ENCODE peak calls at places on chromosomes 1 and 21, in nine cellular contexts. I is astrocyte of the spinal cord, B is suprapubic skin, F is cardiac fibroblast, N is ovary, G is progenitor cell of endocrine pancreas, D is GM13977, W is left lung, M is Calu3. U is an unnamed sample.

GRCh38 chr1:4837201-4837600 is 182.8 kb downstream of the AJAP1 start:
- DNase-seq in B (no peak), F (no peak), I (no peak), D (no peak), N (no peak), G (no peak), M (no peak), W (no peak), U (no peak)

GRCh38 chr1:24964811-24965570 is 34.9 kb upstream of the RUNX3 start:
- DNase-seq in M (no peak), W (peak), B (no peak), I (peak), D (peak), F (no peak), G (no peak), N (no peak), U (no peak)

GRCh38 chr1:221987860-221988520 is 246.1 kb upstream of the DUSP10 start:
- DNase-seq in D (no peak), W (no peak), M (no peak), I (peak), B (no peak), F (peak), N (no peak), G (no peak), U (no peak)

GRCh38 chr1:6220236-6220635 is 14.3 kb downstream of the RNF207 start:
- DNase-seq in G (no peak), I (no peak), D (no peak), N (no peak), F (no peak), W (no peak), B (no peak), M (peak), U (no peak)

GRCh38 chr1:33152685-33153432 is 29.0 kb downstream of the TRIM62 start:
- DNase-seq in B (no peak), W (no peak), F (peak), I (peak), M (no peak), G (no peak), D (no peak), N (peak), U (peak)

GRCh38 chr1:175555266-175555665 is 188.1 kb downstream of the TNR start:
- DNase-seq in M (no peak), G (no peak), B (no peak), I (peak), F (peak), N (no peak), D (no peak), W (no peak), U (no peak)

GRCh38 chr1:109877320-109877771 is 33.3 kb upstream of the CSF1 start:
- DNase-seq in F (peak), G (no peak), D (no peak), M (peak), W (peak), I (peak), N (peak), B (peak), U (no peak)

GRCh38 chr1:221031890-221032222 is 152.6 kb downstream of the HLX start:
- DNase-seq in M (no peak), B (no peak), N (no peak), W (no peak), F (no peak), D (no peak), G (no peak), I (no peak), U (no peak)

GRCh38 chr1:29475256-29475800 is 239.0 kb downstream of the PTPRU start:
- DNase-seq in M (no peak), N (no peak), G (no peak), B (peak), W (no peak), F (no peak), I (no peak), D (no peak), U (no peak)

GRCh38 chr1:153626929-153627796 is at the start of gene S100A13:
- DNase-seq in B (peak), M (peak), D (no peak), W (peak), N (peak), F (peak), G (peak), I (peak), U (peak)

GRCh38 chr1:98104285-98104684 is 183.5 kb upstream of the DPYD start:
- DNase-seq in N (no peak), F (peak), B (no peak), M (no peak), I (peak), G (no peak), W (no peak), D (no peak), U (no peak)

GRCh38 chr1:155018617-155019348 is 14.8 kb downstream of the DCST2 start:
- DNase-seq in W (no peak), D (no peak), F (no peak), B (no peak), N (peak), G (no peak), I (no peak), M (no peak), U (no peak)

GRCh38 chr1:13513063-13513884 is 529 bp downstream of the LRRC38 start:
- DNase-seq in W (no peak), M (no peak), N (no peak), D (no peak), B (no peak), F (no peak), I (no peak), G (no peak), U (no peak)

GRCh38 chr21:39637971-39638628 is 25.4 kb downstream of the B3GALT5 start:
- DNase-seq in F (no peak), N (no peak), M (no peak), G (no peak), D (no peak), B (no peak), W (no peak), I (no peak), U (peak)

GRCh38 chr1:104648269-104648691 is 898.6 kb downstream of the AMY1C start:
- DNase-seq in D (peak), I (no peak), B (no peak), G (no peak), N (no peak), F (peak), W (no peak), M (no peak), U (no peak)

GRCh38 chr1:3217096-3217724 is 148.2 kb downstream of the PRDM16 start:
- DNase-seq in F (no peak), B (no peak), W (no peak), M (no peak), G (no peak), D (no peak), I (peak), N (no peak), U (no peak)

GRCh38 chr1:65001238-65001792 is 35.0 kb upstream of the JAK1 start:
- DNase-seq in D (peak), W (peak), F (peak), M (no peak), N (peak), B (peak), G (no peak), I (peak), U (peak)

GRCh38 chr1:168137515-168137821 is 738 bp upstream of the GPR161 start:
- DNase-seq in I (no peak), F (no peak), N (no peak), W (no peak), G (no peak), M (no peak), D (no peak), B (no peak), U (no peak)

GRCh38 chr1:6426321-6426971 is 1.9 kb downstream of the ESPN start:
- DNase-seq in D (peak), M (no peak), F (no peak), B (no peak), W (no peak), N (no peak), G (no peak), I (no peak), U (no peak)

GRCh38 chr1:228884615-228885566 is 149.6 kb downstream of the RHOU start:
- DNase-seq in D (no peak), I (no peak), M (no peak), G (no peak), N (no peak), F (peak), W (no peak), B (no peak), U (no peak)

GRCh38 chr1:88768816-88769215 is 84.7 kb downstream of the PKN2 start:
- DNase-seq in I (no peak), N (no peak), B (no peak), G (no peak), D (no peak), M (peak), W (no peak), F (no peak), U (no peak)

GRCh38 chr1:12546771-12547585 is 71.0 kb downstream of the DHRS3 start:
- DNase-seq in D (no peak), B (peak), M (no peak), N (no peak), G (no peak), F (peak), I (no peak), W (peak), U (no peak)

GRCh38 chr1:2451744-2452582 is 24.1 kb upstream of the PLCH2 start:
- DNase-seq in N (no peak), G (no peak), W (no peak), M (peak), B (no peak), F (peak), D (no peak), I (peak), U (no peak)

GRCh38 chr1:202279806-202280205 is 61.9 kb downstream of the UBE2T start:
- DNase-seq in W (no peak), M (no peak), B (no peak), F (no peak), D (no peak), N (no peak), G (no peak), I (peak), U (no peak)

GRCh38 chr1:180157576-180158057 is 2.9 kb downstream of the QSOX1 start:
- DNase-seq in N (no peak), D (no peak), W (no peak), G (no peak), F (no peak), B (no peak), M (peak), I (no peak), U (no peak)

GRCh38 chr1:55446351-55446750 is 231.2 kb upstream of the USP24 start:
- DNase-seq in G (no peak), M (no peak), F (no peak), B (no peak), N (no peak), I (no peak), W (no peak), D (no peak), U (no peak)

GRCh38 chr1:114092118-114092517 is 61.6 kb downstream of the SYT6 start:
- DNase-seq in F (no peak), D (no peak), I (no peak), M (no peak), B (no peak), G (no peak), N (no peak), W (no peak), U (no peak)

GRCh38 chr1:221440658-221441057 is 301.2 kb downstream of the DUSP10 start:
- DNase-seq in F (peak), W (no peak), D (no peak), G (no peak), N (no peak), I (peak), M (peak), B (no peak), U (no peak)

GRCh38 chr1:23646086-23646485 is 45.5 kb upstream of the RPL11 start:
- DNase-seq in G (no peak), M (no peak), I (no peak), W (no peak), B (no peak), F (no peak), D (no peak), N (no peak), U (no peak)

GRCh38 chr1:112501810-112502641 is 6.7 kb upstream of the WNT2B start:
- DNase-seq in G (peak), D (peak), W (peak), I (peak), F (peak), N (peak), M (peak), B (no peak), U (peak)

GRCh38 chr1:239233626-239234025 is 152.7 kb upstream of the CHRM3 start:
- DNase-seq in G (no peak), B (no peak), I (no peak), D (no peak), N (no peak), W (no peak), F (no peak), M (no peak), U (no peak)

GRCh38 chr1:162913345-162913744 is 52.4 kb upstream of the CCDC190 start:
- DNase-seq in I (no peak), F (no peak), G (no peak), M (peak), D (no peak), N (no peak), B (no peak), W (no peak), U (no peak)

GRCh38 chr1:205680073-205680851 is at the start of gene SLC45A3:
- DNase-seq in I (no peak), N (peak), G (peak), D (peak), M (peak), F (peak), W (no peak), B (no peak), U (peak)

GRCh38 chr1:66563094-66563800 is 29.3 kb downstream of the SGIP1 start:
- DNase-seq in M (peak), G (no peak), F (peak), B (no peak), I (peak), D (no peak), N (peak), W (no peak), U (no peak)

GRCh38 chr1:198678301-198678836 is 39.5 kb downstream of the PTPRC start:
- DNase-seq in N (no peak), D (no peak), M (no peak), G (no peak), W (no peak), I (no peak), B (no peak), F (no peak), U (no peak)

DNA sequence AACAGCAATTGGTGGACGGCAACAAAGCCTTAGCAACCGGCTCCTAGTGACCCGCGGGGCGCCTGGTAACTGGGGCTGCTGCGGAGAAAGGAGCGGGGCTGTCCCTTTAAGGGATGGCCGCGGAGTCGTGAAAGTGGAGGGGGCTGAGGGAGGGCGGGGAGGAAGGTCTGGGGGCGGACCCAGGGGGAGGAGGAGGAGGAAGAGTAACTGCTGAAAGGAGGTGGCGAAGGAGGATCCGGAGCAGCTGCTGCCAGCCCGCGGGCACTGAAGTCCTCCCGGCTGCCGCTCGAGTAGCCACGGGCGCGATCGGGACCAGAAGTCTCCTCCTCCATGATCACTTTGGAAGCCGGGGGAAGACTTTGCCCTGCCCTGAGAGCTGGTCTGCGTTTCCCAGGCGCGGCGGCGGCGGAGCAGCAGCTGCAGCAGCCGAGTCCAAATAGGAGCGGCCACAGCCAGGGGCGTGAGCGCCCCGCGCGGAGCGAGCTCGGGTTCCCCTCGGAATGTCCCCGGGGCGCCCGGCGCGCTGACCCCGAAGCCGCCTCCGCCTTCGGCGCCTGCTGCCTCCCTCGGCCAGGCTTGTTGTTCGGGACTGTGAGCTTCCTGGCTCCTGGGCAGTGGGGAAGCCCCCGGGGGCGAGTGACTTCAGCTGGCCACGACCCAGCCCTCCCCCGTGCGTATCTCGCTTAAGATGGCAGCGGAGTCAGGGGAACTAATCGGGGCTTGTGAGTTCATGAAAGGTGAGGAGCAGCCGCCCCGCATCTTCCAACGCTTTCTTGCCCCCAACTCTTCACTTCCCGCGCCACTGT is at the start of gene CDC14A:
- DNase-seq in N (peak), B (peak), I (peak), W (peak), G (peak), D (peak), F (peak), M (peak), U (peak)
- TF ChIP-seq CTCF in N (no peak), B (no peak), I (no peak), W (no peak), G (no peak), D (no peak), F (no peak), M (no peak), U (no peak)

DNA sequence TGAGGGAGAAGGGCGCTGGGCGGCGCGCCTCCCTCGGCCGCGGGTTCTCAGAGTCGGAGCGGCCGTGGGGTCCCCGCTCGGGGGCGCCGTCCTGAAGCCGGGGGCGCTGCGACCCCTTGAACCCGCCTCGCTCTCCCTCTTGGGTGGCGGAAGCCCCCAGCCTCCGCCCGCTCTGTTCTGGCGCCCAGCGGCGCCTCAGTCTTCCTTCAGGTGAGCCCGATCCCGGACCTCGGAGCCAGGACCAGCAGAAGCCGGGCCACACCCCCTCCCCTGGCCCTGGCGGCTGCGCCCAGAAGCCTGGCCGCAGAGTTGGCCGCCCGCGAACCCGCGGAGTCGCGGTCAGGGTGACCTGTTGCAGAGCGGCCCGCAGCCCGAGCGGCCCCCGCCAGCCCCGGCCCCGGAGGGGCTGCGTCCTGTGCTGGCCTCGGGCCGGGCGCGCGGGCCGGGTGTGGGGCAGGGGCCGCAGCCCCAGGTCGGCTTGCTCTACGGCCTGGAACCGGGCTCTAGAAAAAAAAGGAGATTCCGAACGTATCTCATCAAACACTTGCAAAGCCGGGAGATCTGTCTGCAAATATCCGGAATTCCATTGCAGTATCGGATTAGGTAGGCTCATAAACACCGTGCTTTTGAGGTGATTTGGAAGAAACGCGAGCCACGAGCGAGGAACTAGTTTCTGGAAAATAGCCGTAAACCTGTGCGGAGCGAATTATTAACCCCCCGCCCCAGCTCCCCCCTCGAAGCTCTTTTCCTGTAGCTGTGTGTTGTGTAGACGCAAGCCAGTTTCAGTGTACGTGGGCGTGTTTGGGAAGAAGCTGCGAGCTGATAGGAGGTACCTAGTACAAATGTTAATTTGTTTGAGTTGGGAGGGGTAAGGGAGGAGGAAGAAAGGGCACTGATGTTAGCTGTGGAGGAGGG is 816 bp downstream of the RALGPS2 start:
- DNase-seq in G (peak), B (no peak), I (peak), W (peak), F (peak), M (peak), N (peak), D (peak), U (peak)
- TF ChIP-seq CTCF in G (peak), B (no peak), I (no peak), W (no peak), F (no peak), M (no peak), N (peak), D (no peak), U (no peak)

DNA sequence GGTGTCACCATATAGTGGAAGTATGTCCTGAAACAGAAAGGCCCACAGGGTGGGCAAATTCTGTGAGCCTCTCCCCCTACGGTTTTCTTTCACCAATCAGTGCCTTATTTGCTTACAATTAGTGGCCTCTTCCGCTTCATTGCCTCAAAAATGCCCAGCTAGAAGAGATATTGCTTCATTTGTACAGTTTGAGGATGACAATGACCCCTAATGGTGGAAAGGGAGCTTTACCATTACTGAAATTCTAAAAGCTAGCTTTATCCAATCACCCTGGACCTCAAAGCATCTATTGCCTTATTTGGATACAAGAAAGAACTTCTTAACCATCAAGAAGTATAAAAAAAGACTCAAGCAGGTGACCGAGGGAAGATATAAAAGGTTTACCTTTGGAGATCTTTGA is 49.6 kb downstream of the LRRC71 start:
- DNase-seq in N (no peak), M (no peak), F (peak), G (no peak), B (no peak), W (no peak), D (no peak), I (no peak), U (no peak)
- TF ChIP-seq CTCF in N (no peak), M (no peak), F (peak), G (peak), B (no peak), W (no peak), D (peak), I (peak), U (peak)

DNA sequence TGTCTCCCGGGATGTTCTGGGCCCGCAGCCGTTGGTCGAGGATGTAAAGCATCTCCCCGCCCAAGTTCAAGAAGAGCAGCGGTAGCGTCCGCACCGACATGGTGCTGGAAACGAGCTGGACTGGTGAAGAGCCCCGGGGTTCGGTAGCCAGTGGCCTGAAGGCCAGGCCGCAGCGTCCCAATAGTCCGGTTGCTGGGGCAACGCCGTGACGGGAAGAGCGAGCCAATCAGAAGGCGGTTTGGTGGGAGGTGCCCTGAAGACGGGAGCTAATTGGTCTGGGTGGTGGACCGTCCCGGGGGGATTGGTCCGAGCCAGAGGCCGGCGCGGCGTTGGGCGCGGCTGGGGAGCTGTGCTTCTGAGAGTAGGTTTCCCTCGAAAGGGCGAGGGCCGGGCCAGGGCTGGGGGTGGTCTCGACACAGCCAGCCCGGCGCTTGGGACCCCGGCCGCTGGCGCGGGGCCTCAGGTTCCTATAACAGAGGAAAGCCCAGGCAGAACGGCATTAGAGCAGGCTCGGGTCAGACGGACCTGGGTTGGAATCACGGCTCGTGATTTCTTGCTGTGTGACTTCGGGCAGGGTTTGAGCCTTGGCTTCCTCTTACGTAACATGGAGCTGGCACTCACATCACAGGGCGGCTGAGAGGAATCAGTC is at the start of gene OSCP1:
- DNase-seq in W (peak), D (peak), N (peak), I (peak), B (peak), M (peak), F (peak), G (peak), U (peak)
- TF ChIP-seq CTCF in W (no peak), D (no peak), N (no peak), I (no peak), B (no peak), M (no peak), F (no peak), G (no peak), U (no peak)

GRCh38 chr1:53728702-53729535 is 10.0 kb downstream of the GLIS1 start:
- DNase-seq in W (no peak), F (no peak), I (peak), D (no peak), G (no peak), B (no peak), M (no peak), N (no peak), U (no peak)
- TF ChIP-seq CTCF in W (no peak), F (no peak), I (no peak), D (no peak), G (no peak), B (no peak), M (no peak), N (no peak), U (no peak)

U was measured in glutamatergic neuron.